ENCODE peak calls at places on chromosomes 3 and 15, in five cellular contexts. Q is CD4-positive, alpha-beta T cell; V is sigmoid colon; C is IMR-90; Y is OCI-LY7. A is an unnamed sample.

GRCh38 chr3:47086071-47086470 is 77.8 kb downstream of the SETD2 start:
- DNase-seq in Q (no peak), V (no peak), Y (no peak), C (no peak), A (no peak)

GRCh38 chr3:177665122-177665808 is 468.0 kb upstream of the TBL1XR1 start:
- DNase-seq in Y (no peak), Q (no peak), C (peak; percentile 80), V (no peak), A (no peak)

GRCh38 chr3:99410789-99411311 is 227.5 kb upstream of the COL8A1 start:
- DNase-seq in V (no peak), Q (no peak), C (peak; percentile 79), Y (no peak), A (no peak)

GRCh38 chr3:115388825-115389224 is 234.5 kb upstream of the GAP43 start:
- DNase-seq in Q (no peak), Y (no peak), C (peak; percentile 30), V (no peak), A (no peak)

GRCh38 chr3:108118038-108118727 is 27.4 kb upstream of the CD47 start:
- DNase-seq in V (no peak), Q (no peak), C (peak; percentile 51), Y (no peak), A (no peak)

GRCh38 chr15:97168704-97169475 is 791.6 kb upstream of the ARRDC4 start:
- DNase-seq in V (no peak), Y (peak; percentile 7), Q (no peak), C (no peak), A (no peak)

GRCh38 chr3:86787091-86787490 is 203.9 kb downstream of the VGLL3 start:
- DNase-seq in Q (no peak), Y (no peak), C (peak; percentile 22), V (no peak), A (no peak)

GRCh38 chr15:75704618-75705017 is 8.0 kb downstream of the CSPG4 start:
- DNase-seq in Q (no peak), Y (no peak), C (no peak), V (no peak), A (no peak)

GRCh38 chr3:153513236-153513635 is 351.2 kb downstream of the RAP2B start:
- DNase-seq in Q (peak; percentile 2), V (no peak), C (no peak), Y (peak; percentile 26), A (no peak)

GRCh38 chr15:41490355-41490754 is 3.3 kb upstream of the ITPKA start:
- DNase-seq in Y (no peak), C (peak; percentile 99), Q (no peak), V (no peak), A (no peak)

GRCh38 chr15:66942649-66943390 is 122.6 kb upstream of the SMAD3 start:
- DNase-seq in Q (no peak), C (no peak), Y (no peak), V (peak; percentile 40), A (no peak)

GRCh38 chr3:192899540-192899982 is 18.1 kb downstream of the MB21D2 start:
- DNase-seq in Q (no peak), C (peak; percentile 91), V (no peak), Y (no peak), A (no peak)

GRCh38 chr3:194255252-194256039 is 95.7 kb downstream of the CPN2 start:
- DNase-seq in Y (peak; percentile 18), C (no peak), V (peak; percentile 83), Q (peak; percentile 30), A (peak; percentile 46)

GRCh38 chr3:197953881-197954280 is 3.9 kb downstream of the RPL35A start:
- DNase-seq in V (no peak), C (peak; percentile 25), Y (no peak), Q (no peak), A (no peak)

GRCh38 chr3:133754455-133754854 is 8.3 kb downstream of the TF start:
- DNase-seq in Y (no peak), C (no peak), V (no peak), Q (no peak), A (no peak)

GRCh38 chr3:176939022-176939817 is 258.1 kb downstream of the TBL1XR1 start:
- DNase-seq in Y (peak; percentile 79), V (no peak), C (peak; percentile 86), Q (no peak), A (no peak)

GRCh38 chr3:71341721-71342120 is 241.8 kb downstream of the FOXP1 start:
- DNase-seq in V (no peak), Q (no peak), Y (no peak), C (peak; percentile 91), A (no peak)

GRCh38 chr3:57309769-57310168 is 17.3 kb upstream of the ASB14 start:
- DNase-seq in C (no peak), Q (no peak), Y (no peak), V (no peak), A (no peak)

GRCh38 chr15:59751552-59752413 is 62.7 kb upstream of the BNIP2 start:
- DNase-seq in Q (no peak), Y (peak; percentile 11), V (no peak), C (no peak), A (no peak)

GRCh38 chr3:10350324-10350985 is 29.5 kb upstream of the SEC13 start:
- DNase-seq in Q (no peak), C (no peak), V (no peak), Y (no peak), A (no peak)

GRCh38 chr3:127194601-127195187 is 1.8 kb downstream of the PRR23E start:
- DNase-seq in V (no peak), C (no peak), Y (no peak), Q (no peak), A (no peak)

GRCh38 chr3:5006755-5007202 is 27.5 kb downstream of the BHLHE40 start:
- DNase-seq in Q (peak; percentile 18), C (no peak), Y (peak; percentile 19), V (peak; percentile 63), A (no peak)

GRCh38 chr15:25181290-25182097 is 226.7 kb downstream of the SNRPN start:
- DNase-seq in Q (no peak), V (peak; percentile 46), C (no peak), Y (no peak), A (no peak)

GRCh38 chr3:124907957-124908356 is 20.8 kb upstream of the ITGB5 start:
- DNase-seq in Q (no peak), Y (no peak), C (no peak), V (no peak), A (no peak)

GRCh38 chr15:31403096-31403495 is 76.5 kb downstream of the KLF13 start:
- DNase-seq in Y (no peak), V (no peak), Q (no peak), C (peak; percentile 9), A (no peak)

GRCh38 chr15:31401282-31401681 is 74.6 kb downstream of the KLF13 start:
- DNase-seq in Q (no peak), C (no peak), Y (no peak), V (no peak), A (no peak)

GRCh38 chr15:31403606-31404005 is 77.0 kb downstream of the KLF13 start:
- DNase-seq in Q (no peak), Y (no peak), C (peak; percentile 50), V (no peak), A (no peak)

GRCh38 chr15:31402511-31403056 is 75.9 kb downstream of the KLF13 start:
- DNase-seq in Q (no peak), Y (no peak), C (peak; percentile 10), V (peak; percentile 66), A (no peak)

DNA sequence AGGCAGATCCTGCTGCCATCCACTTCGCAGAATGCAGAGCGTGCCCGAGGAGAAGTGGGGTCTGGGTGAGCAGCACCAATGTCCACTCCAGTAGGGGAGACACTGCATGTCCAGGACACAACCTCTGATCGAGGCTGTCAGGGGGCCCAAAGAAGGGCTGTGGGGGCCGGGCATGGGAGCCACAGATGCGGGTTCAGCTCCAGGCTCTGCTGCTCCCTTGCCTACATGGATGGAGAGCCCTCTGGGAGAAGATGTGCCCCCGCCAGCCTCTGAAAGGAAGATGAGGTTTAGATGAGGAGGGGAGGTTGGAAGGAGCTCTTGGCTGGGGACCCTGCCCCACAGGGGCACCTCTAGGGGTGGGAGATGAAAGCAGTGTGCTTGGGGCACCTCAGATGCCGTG is 75.4 kb downstream of the KLF13 start:
- DNase-seq in C (no peak), Q (no peak), V (no peak), Y (no peak), A (no peak)
- H3K27ac ChIP-seq in C (no peak overlapping the region), Q (no peak overlapping the region), V (peak overlapping the region; percentile 44), Y (no peak overlapping the region), A (no peak overlapping the region)

GRCh38 chr3:171876651-171877272 is 33.6 kb downstream of the TMEM212 start:
- DNase-seq in Q (no peak), C (peak; percentile 94), V (no peak), Y (no peak), A (no peak)

GRCh38 chr3:171874879-171875278 is 31.7 kb downstream of the TMEM212 start:
- DNase-seq in Y (no peak), C (no peak), V (no peak), Q (no peak), A (no peak)

GRCh38 chr3:171874251-171874679 is 31.1 kb downstream of the TMEM212 start:
- DNase-seq in V (no peak), C (peak; percentile 99), Y (no peak), Q (no peak), A (peak; percentile 23)

GRCh38 chr3:171873561-171873960 is 30.4 kb downstream of the TMEM212 start:
- DNase-seq in Y (no peak), C (peak; percentile 70), V (no peak), Q (no peak), A (no peak)

DNA sequence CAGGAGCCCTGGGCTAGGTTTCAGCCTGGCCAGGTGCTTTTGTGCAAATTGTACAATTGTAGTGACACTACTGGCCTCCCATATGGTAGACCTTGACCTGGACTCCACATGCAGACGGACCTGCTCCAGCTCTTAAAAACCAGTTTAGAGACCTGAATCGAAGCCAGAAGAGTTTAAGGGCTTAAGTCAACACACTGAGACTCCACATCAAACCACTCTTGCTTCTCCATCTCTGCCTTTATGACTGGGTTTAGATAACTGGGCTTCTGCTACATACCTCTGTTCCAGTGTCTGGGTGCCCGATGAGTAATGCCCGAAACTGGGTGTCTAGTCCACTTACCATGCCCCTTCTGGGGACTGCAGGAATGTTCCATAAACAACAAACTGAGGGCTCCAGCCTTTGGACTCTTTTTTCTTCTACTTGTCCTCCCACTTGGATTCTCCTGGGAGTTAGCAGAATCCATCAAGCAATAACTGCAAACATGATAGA is 32.8 kb downstream of the TMEM212 start:
- DNase-seq in V (no peak), Q (no peak), C (peak; percentile 19), Y (no peak), A (no peak)
- H3K27ac ChIP-seq in V (peak overlapping the region; percentile 18), Q (no peak overlapping the region), C (peak overlapping the region; percentile 85), Y (no peak overlapping the region), A (no peak overlapping the region)

GRCh38 chr3:80096909-80097308 is 329.1 kb upstream of the ROBO1 start:
- DNase-seq in C (no peak), Q (no peak), Y (no peak), V (no peak), A (no peak)

GRCh38 chr3:80099559-80099958 is 331.8 kb upstream of the ROBO1 start:
- DNase-seq in Q (no peak), Y (no peak), V (no peak), C (no peak), A (no peak)

GRCh38 chr3:80097674-80098073 is 329.9 kb upstream of the ROBO1 start:
- DNase-seq in Y (no peak), V (no peak), C (no peak), Q (no peak), A (no peak)
- H3K27ac ChIP-seq in Y (no peak overlapping the region), V (no peak overlapping the region), C (no peak overlapping the region), Q (no peak overlapping the region), A (no peak overlapping the region)

DNA sequence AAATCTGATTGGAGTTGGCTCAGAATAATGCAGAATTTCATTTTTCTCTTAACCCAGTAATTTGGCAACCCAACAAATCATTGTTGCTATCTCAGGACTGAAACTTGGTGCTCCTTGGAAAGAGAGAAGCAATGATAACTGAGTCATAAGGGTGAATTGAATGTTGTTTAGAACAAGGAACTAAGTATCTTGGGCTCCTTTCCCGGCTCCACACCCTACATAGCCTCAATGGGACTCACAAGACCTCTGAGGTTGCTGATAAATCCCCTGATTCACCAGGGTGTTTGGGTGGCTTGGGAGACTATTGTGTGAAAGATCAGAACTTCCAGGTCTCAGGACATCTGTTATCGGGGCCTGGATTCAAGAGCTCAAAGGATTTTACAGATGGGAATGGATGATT is 7.7 kb upstream of the RAB8B start:
- DNase-seq in C (peak; percentile 80), V (no peak), Q (no peak), Y (no peak), A (no peak)
- H3K27ac ChIP-seq in C (no peak overlapping the region), V (no peak overlapping the region), Q (no peak overlapping the region), Y (no peak overlapping the region), A (no peak overlapping the region)

A was measured in H1.